ENCODE peak calls at places on chromosomes 3 and 15, in six cellular contexts. N is pancreas; E is OCI-LY7; F is GM12865; Y is CD4-positive, alpha-beta T cell; P is IMR-90. D is an unnamed sample.

GRCh38 chr15:101108458-101108775 is 143.4 kb downstream of the CHSY1 start:
- DNase-seq in Y (no peak), E (no peak), F (no peak), N (no peak), P (no peak), D (no peak)

GRCh38 chr3:134505485-134505884 is 19.6 kb downstream of the CEP63 start:
- DNase-seq in P (no peak), N (no peak), Y (no peak), F (no peak), E (no peak), D (no peak)

GRCh38 chr15:68415501-68416157 is 16.3 kb downstream of the ITGA11 start:
- DNase-seq in E (no peak), N (no peak), Y (no peak), P (no peak), F (no peak), D (no peak)

GRCh38 chr15:56964182-56964581 is 45.7 kb downstream of the TCF12 start:
- DNase-seq in E (no peak), F (peak; percentile 54), P (peak; percentile 42), N (no peak), Y (no peak), D (no peak)

GRCh38 chr3:181581651-181582050 is 130.1 kb upstream of the SOX2 start:
- DNase-seq in F (no peak), Y (no peak), E (no peak), N (no peak), P (no peak), D (no peak)

GRCh38 chr15:51846463-51847230 is 17.2 kb downstream of the TMOD3 start:
- DNase-seq in P (peak; percentile 62), Y (no peak), F (no peak), N (no peak), E (no peak), D (no peak)

GRCh38 chr15:69253156-69253555 is 45.6 kb upstream of the PAQR5 start:
- DNase-seq in Y (no peak), E (no peak), F (no peak), N (no peak), P (peak; percentile 93), D (no peak)

GRCh38 chr15:95247068-95247984 is 1016.0 kb downstream of the MCTP2 start:
- DNase-seq in E (no peak), Y (no peak), F (no peak), P (peak; percentile 98), N (no peak), D (no peak)

GRCh38 chr3:150236683-150237082 is 171.4 kb upstream of the TSC22D2 start:
- DNase-seq in Y (no peak), P (no peak), E (no peak), F (no peak), N (no peak), D (no peak)

GRCh38 chr3:17411157-17411877 is 331.1 kb downstream of the TBC1D5 start:
- DNase-seq in Y (no peak), E (no peak), F (no peak), P (no peak), N (no peak), D (no peak)

GRCh38 chr3:193844472-193844871 is 251.5 kb downstream of the OPA1 start:
- DNase-seq in P (no peak), E (no peak), Y (no peak), F (no peak), N (no peak), D (no peak)

GRCh38 chr15:37810381-37810780 is 124.1 kb upstream of the TMCO5A start:
- DNase-seq in E (no peak), P (no peak), N (no peak), Y (no peak), F (no peak), D (no peak)

GRCh38 chr3:122151480-122151879 is 32.0 kb upstream of the CASR start:
- DNase-seq in F (no peak), Y (no peak), P (peak; percentile 14), N (no peak), E (no peak), D (no peak)

GRCh38 chr3:128319741-128320141 is 146.9 kb downstream of the DNAJB8 start:
- DNase-seq in E (no peak), P (no peak), N (peak; percentile 89), Y (no peak), F (no peak), D (no peak)

GRCh38 chr3:38634133-38634532 is 15.4 kb downstream of the SCN5A start:
- DNase-seq in N (no peak), F (no peak), E (no peak), P (peak; percentile 62), Y (no peak), D (no peak)

GRCh38 chr3:61236556-61236955 is 14.7 kb downstream of the FHIT start:
- DNase-seq in Y (no peak), P (no peak), F (peak; percentile 80), N (no peak), E (no peak), D (peak; percentile 51)

GRCh38 chr3:169510378-169510777 is 153.1 kb downstream of the MECOM start:
- DNase-seq in E (no peak), P (no peak), Y (no peak), F (peak; percentile 11), N (no peak), D (no peak)

GRCh38 chr15:61660579-61660978 is 399.7 kb downstream of the VPS13C start:
- DNase-seq in Y (no peak), N (no peak), F (no peak), P (peak; percentile 7), E (no peak), D (no peak)

GRCh38 chr15:72047020-72047419 is 70.9 kb downstream of the MYO9A start:
- DNase-seq in P (peak; percentile 67), N (no peak), F (no peak), Y (no peak), E (no peak), D (no peak)

GRCh38 chr3:10997196-10997595 is 4.6 kb downstream of the SLC6A1 start:
- DNase-seq in Y (no peak), P (no peak), F (no peak), N (no peak), E (no peak), D (no peak)

GRCh38 chr15:75731248-75732100 is 18.8 kb upstream of the CSPG4 start:
- DNase-seq in P (peak; percentile 51), E (no peak), Y (no peak), N (peak; percentile 71), F (no peak), D (peak; percentile 19)

GRCh38 chr15:75733761-75734651 is 21.4 kb upstream of the CSPG4 start:
- DNase-seq in F (no peak), P (no peak), Y (no peak), E (no peak), N (peak; percentile 40), D (no peak)

GRCh38 chr15:75732206-75732808 is 19.7 kb upstream of the CSPG4 start:
- DNase-seq in N (peak; percentile 57), P (no peak), F (no peak), E (no peak), Y (no peak), D (peak; percentile 18)

GRCh38 chr15:75736256-75736655 is 23.6 kb upstream of the CSPG4 start:
- DNase-seq in E (no peak), Y (no peak), P (no peak), F (no peak), N (peak; percentile 40), D (no peak)

DNA sequence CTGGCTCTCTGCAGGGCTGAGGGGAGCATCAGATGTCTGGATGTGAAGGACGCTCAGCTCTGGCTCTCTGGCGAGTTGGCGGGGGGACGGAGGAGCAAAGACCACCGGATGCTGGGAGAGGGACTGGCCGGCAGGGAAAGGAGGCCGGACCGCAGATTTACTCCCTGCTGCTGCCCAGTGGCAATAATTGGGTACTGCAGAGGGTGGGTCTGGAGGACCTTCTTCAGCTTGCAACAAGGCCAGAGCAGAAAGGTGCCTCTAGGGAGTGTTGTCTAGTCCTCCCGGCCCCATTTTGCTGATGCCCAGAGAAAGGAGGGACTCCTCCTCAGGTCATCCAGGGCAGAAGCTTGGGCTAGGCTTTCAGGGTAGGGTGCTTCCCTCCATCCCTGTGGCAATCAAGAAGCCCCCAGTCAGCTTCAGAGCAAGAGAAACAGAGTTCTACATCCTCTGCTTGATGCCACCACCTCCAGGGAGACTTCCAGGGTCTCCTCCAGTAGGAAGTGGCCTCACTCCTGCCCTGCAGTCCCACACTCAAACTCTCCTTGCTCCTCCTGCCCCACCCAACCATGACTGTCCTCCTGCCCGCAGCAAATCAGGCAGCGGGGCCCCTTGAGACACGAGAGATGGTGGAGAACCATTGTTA is 20.3 kb upstream of the CSPG4 start:
- DNase-seq in F (peak; percentile 70), P (peak; percentile 65), Y (peak; percentile 28), E (peak; percentile 65), N (peak; percentile 77), D (peak; percentile 74)
- TF ChIP-seq CTCF in F (peak; percentile 83), P (peak; percentile 79), Y (peak; percentile 53), E (peak; percentile 76), N (peak; percentile 89), D (peak; percentile 67)

GRCh38 chr3:31878231-31878838 is 102.7 kb downstream of the OSBPL10 start:
- DNase-seq in F (no peak), N (no peak), P (peak; percentile 57), Y (no peak), E (no peak), D (no peak)

GRCh38 chr3:31882431-31882830 is 98.6 kb downstream of the OSBPL10 start:
- DNase-seq in E (no peak), P (no peak), N (no peak), Y (no peak), F (no peak), D (no peak)

GRCh38 chr3:31880482-31881078 is 100.5 kb downstream of the OSBPL10 start:
- DNase-seq in N (no peak), P (no peak), Y (no peak), F (no peak), E (no peak), D (no peak)

GRCh38 chr3:31879365-31879764 is 101.7 kb downstream of the OSBPL10 start:
- DNase-seq in E (no peak), Y (no peak), N (no peak), F (no peak), P (no peak), D (no peak)

GRCh38 chr3:31880020-31880419 is 101.0 kb downstream of the OSBPL10 start:
- DNase-seq in E (peak; percentile 89), F (peak; percentile 21), N (no peak), Y (no peak), P (peak; percentile 8), D (no peak)
- TF ChIP-seq CTCF in E (peak; percentile 47), F (no peak), N (no peak), Y (no peak), P (no peak), D (no peak)

GRCh38 chr3:32681811-32682210 is 3.2 kb upstream of the CNOT10 start:
- DNase-seq in N (no peak), F (peak; percentile 5), E (no peak), Y (no peak), P (no peak), D (no peak)

GRCh38 chr3:32685604-32686185 is 707 bp downstream of the CNOT10 start:
- DNase-seq in E (no peak), Y (no peak), F (peak; percentile 67), N (no peak), P (peak; percentile 13), D (peak; percentile 41)

GRCh38 chr3:32684029-32684799 is 774 bp upstream of the CNOT10 start:
- DNase-seq in P (no peak), E (no peak), Y (no peak), F (no peak), N (no peak), D (no peak)

GRCh38 chr3:32686713-32687112 is 1.7 kb downstream of the CNOT10 start:
- DNase-seq in E (no peak), F (no peak), N (no peak), Y (no peak), P (no peak), D (no peak)

GRCh38 chr3:32684800-32685603 is at the start of gene CNOT10:
- DNase-seq in E (peak; percentile 98), P (peak; percentile 89), N (peak; percentile 96), Y (peak; percentile 94), F (peak; percentile 97), D (peak; percentile 96)
- TF ChIP-seq CTCF in E (peak; percentile 25), P (no peak), N (no peak), Y (no peak), F (no peak), D (no peak)

GRCh38 chr3:3815206-3815605 is 16.0 kb downstream of the LRRN1 start:
- DNase-seq in Y (no peak), F (no peak), N (no peak), P (no peak), E (no peak), D (no peak)
- TF ChIP-seq CTCF in Y (no peak), F (no peak), N (no peak), P (no peak), E (no peak), D (no peak)

D was measured in GM13976.